ENCODE peak calls at places on chromosomes 4 and X, in four cellular contexts. J is PC-3, L is breast epithelium, N is A549. X is an unnamed sample.

GRCh38 chr4:180598281-180598680 is 1644.9 kb upstream of the TENM3 start:
- DNase-seq in J (no peak), N (no peak), L (no peak), X (no peak)

GRCh38 chrX:320126-320783 is 1.7 kb upstream of the GTPBP6 start:
- DNase-seq in N (no peak), L (peak; percentile 49), J (peak; percentile 19), X (peak; percentile 26)

GRCh38 chr4:41819621-41820020 is 71.1 kb upstream of the PHOX2B start:
- DNase-seq in L (no peak), J (no peak), N (no peak), X (no peak)

GRCh38 chr4:12576409-12576808 is 907.7 kb downstream of the RAB28 start:
- DNase-seq in L (no peak), J (no peak), N (no peak), X (no peak)

GRCh38 chrX:12946838-12947544 is 27.9 kb upstream of the TMSB4X start:
- DNase-seq in J (peak; percentile 93), L (peak; percentile 53), N (peak; percentile 55), X (peak; percentile 54)

GRCh38 chrX:101507986-101508385 is 22.7 kb downstream of the ARMCX4 start:
- DNase-seq in L (no peak), J (no peak), N (no peak), X (no peak)

GRCh38 chr4:41349021-41349420 is 92.3 kb downstream of the UCHL1 start:
- DNase-seq in J (peak; percentile 22), L (no peak), N (no peak), X (no peak)

GRCh38 chrX:29948653-29949052 is 266.7 kb upstream of the MAGEB2 start:
- DNase-seq in J (peak; percentile 26), N (no peak), L (no peak), X (no peak)

GRCh38 chr4:159977907-159978617 is 875.2 kb downstream of the RAPGEF2 start:
- DNase-seq in L (no peak), J (no peak), N (no peak), X (no peak)

GRCh38 chr4:110361921-110362320 is 114.0 kb upstream of the ENPEP start:
- DNase-seq in L (no peak), J (peak; percentile 85), N (no peak), X (no peak)

GRCh38 chr4:147182041-147182440 is 236.4 kb upstream of the TTC29 start:
- DNase-seq in J (no peak), N (no peak), L (no peak), X (no peak)

GRCh38 chrX:51855698-51856097 is 37.7 kb upstream of the MAGED1 start:
- DNase-seq in N (no peak), L (no peak), J (no peak), X (no peak)

GRCh38 chrX:51853251-51853650 is 40.2 kb upstream of the MAGED1 start:
- DNase-seq in N (no peak), L (no peak), J (no peak), X (no peak)

GRCh38 chrX:51852621-51853020 is 40.8 kb upstream of the MAGED1 start:
- DNase-seq in L (no peak), N (no peak), J (no peak), X (no peak)

GRCh38 chrX:51860679-51861078 is 32.7 kb upstream of the MAGED1 start:
- DNase-seq in L (no peak), J (peak; percentile 60), N (no peak), X (no peak)

DNA sequence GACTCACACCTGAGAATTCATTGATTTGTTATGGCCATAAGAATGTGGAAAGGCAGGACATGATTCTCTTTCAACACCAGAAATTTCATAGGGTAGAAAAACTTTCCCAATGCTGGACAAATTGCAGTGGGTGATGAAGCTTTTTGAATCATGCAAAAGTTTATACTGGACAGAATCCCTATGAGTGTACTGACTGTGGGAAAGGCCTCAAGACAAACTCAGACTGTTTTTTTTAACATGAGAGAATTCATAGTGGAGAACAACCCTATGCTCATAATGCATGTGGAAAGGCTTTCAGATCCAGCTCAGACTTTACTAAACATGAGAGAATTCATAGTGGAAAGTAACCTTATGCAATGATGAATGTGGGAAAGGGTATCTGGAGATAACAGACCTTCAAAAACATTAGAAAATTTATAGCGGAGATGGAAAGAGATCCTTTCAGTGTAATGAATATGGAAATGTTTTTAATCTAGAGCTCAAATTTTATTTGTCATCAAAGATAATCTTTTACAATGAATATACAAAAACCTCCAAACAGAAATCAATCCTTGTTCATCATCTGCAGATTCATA is 36.2 kb upstream of the MAGED1 start:
- DNase-seq in N (no peak), J (no peak), L (no peak), X (no peak)
- H3K9me3 ChIP-seq in N (peaks cover 38% of the 10 kb centered on the region), J (no peaks in the 10 kb centered on the region), L (no peaks in the 10 kb centered on the region), X (no peaks in the 10 kb centered on the region)

GRCh38 chr4:151689211-151689991 is 71.4 kb downstream of the GATB start:
- DNase-seq in N (no peak), J (no peak), L (no peak), X (no peak)
- H3K27ac ChIP-seq in N (no peak overlapping the region), J (peak overlapping the region; percentile 76), L (no peak overlapping the region), X (no peak overlapping the region)

GRCh38 chr4:112522389-112522788 is 6.4 kb upstream of the NEUROG2 start:
- DNase-seq in J (no peak), L (no peak), N (no peak), X (no peak)
- H3K4me3 ChIP-seq in J (no peak overlapping the region), L (no peak overlapping the region), N (no peak overlapping the region), X (no peak overlapping the region)

GRCh38 chrX:154595559-154595958 is 10.6 kb downstream of the CTAG1A start:
- DNase-seq in J (peak; percentile 13), L (no peak), N (no peak), X (no peak)

GRCh38 chrX:154599531-154599930 is 14.6 kb downstream of the CTAG1A start:
- DNase-seq in L (no peak), J (no peak), N (no peak), X (no peak)

GRCh38 chrX:154598656-154599055 is 13.7 kb downstream of the CTAG1A start:
- DNase-seq in L (no peak), N (no peak), J (no peak), X (no peak)

GRCh38 chrX:154596290-154596929 is 11.5 kb downstream of the CTAG1A start:
- DNase-seq in L (no peak), J (peak; percentile 94), N (no peak), X (no peak)

DNA sequence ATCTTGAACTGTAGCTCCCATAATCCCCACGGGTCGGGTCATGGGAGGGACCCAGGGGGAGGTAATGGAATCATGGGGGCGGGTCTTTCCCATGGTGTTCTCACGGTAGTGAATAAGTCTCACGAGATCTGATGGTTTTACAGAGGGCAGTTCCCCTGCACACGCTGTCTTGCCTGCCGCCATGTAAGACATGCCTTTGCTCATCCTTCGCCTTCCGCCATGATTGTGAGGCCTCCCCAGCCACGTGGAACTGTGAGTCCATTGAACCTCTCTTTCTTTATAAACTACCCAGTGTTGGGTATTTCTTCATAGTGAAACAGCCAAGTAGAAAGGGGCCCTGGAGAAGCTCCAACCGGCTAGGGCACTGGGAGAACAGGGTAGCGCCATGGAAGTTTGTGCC is 12.3 kb downstream of the CTAG1A start:
- DNase-seq in N (no peak), L (no peak), J (no peak), X (no peak)
- H3K9me3 ChIP-seq in N (peaks cover 5% of the 10 kb centered on the region), L (no peaks in the 10 kb centered on the region), J (no peaks in the 10 kb centered on the region), X (no peaks in the 10 kb centered on the region)

DNA sequence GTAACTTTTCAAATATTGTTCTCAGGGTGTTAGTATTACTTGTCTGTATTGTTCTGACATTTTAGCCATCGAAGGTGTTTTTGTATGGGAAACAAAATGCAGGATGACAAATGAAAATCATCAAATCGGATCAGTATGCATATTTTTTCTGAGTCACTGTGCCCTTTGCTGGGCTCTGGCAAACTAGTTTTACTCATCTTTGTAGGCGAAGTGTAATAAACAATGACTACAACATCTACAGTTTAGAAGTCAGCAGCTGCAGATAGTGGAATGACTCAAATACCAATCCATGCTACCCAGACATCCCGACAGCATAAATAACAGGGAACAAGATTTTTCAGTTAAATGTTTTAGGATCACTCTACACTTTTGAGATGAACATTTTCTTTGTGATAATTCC is 557.3 kb upstream of the TENM3 start:
- DNase-seq in N (no peak), J (no peak), L (no peak), X (no peak)
- H3K27ac ChIP-seq in N (no peak overlapping the region), J (no peak overlapping the region), L (no peak overlapping the region), X (no peak overlapping the region)

GRCh38 chr4:186900980-186901379 is 177.3 kb upstream of the FAT1 start:
- DNase-seq in J (no peak), N (no peak), L (no peak), X (no peak)

GRCh38 chr4:186902361-186902760 is 178.7 kb upstream of the FAT1 start:
- DNase-seq in L (no peak), N (peak; percentile 2), J (peak; percentile 18), X (no peak)

GRCh38 chr4:186901850-186902249 is 178.2 kb upstream of the FAT1 start:
- DNase-seq in N (no peak), J (no peak), L (no peak), X (no peak)

GRCh38 chr4:186906722-186907121 is 183.1 kb upstream of the FAT1 start:
- DNase-seq in J (no peak), N (no peak), L (no peak), X (no peak)

DNA sequence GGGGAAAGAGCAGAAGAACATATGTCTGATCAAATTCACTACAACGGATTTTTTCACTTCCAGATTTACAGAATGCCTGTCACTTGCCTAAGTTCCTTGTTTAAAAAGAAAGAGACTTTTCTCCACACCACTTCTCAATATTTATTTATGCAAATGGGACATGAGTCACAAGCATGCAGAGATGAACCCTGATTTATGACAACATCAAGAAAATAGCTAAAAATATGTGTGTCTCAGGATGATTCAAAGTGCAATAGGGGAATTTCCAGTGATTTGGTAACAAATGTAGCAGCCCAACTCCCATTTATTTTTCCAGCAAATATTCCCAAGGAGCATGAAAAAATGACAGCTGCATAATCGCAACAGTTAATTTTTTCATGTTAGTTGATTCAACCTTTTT is 180.4 kb upstream of the FAT1 start:
- DNase-seq in J (peak; percentile 71), L (no peak), N (peak; percentile 51), X (no peak)
- H3K4me3 ChIP-seq in J (no peak overlapping the region), L (no peak overlapping the region), N (no peak overlapping the region), X (no peak overlapping the region)

GRCh38 chr4:85221606-85222005 is 253.3 kb upstream of the ARHGAP24 start:
- DNase-seq in L (no peak), N (no peak), J (no peak), X (no peak)
- H3K9me3 ChIP-seq in L (peaks cover 19% of the 10 kb centered on the region), N (no peaks in the 10 kb centered on the region), J (no peaks in the 10 kb centered on the region), X (peaks cover 8% of the 10 kb centered on the region)

GRCh38 chr4:140943486-140943885 is 187.3 kb upstream of the TBC1D9 start:
- DNase-seq in L (no peak), N (no peak), J (no peak), X (no peak)
- H3K27ac ChIP-seq in L (no peak overlapping the region), N (no peak overlapping the region), J (no peak overlapping the region), X (no peak overlapping the region)

X was measured in tibial artery.